ENCODE peak calls at places on chromosomes 16 and 17, in nine cellular contexts. H, U, E, S, P, A, O, Q and T are unnamed samples.

GRCh38 chr17:41629826-41630670 is 5.7 kb upstream of the KRT17 start:
- DNase-seq in H (no peak), A (no peak), E (no peak), U (no peak), O (no peak), Q (no peak), S (no peak), P (no peak), T (no peak)

GRCh38 chr16:49354101-49354500 is 19.5 kb upstream of the C16orf78 start:
- DNase-seq in A (no peak), H (no peak), Q (no peak), E (no peak), P (no peak), O (no peak), U (no peak), S (no peak), T (no peak)

GRCh38 chr16:65406933-65407332 is 285.1 kb upstream of the CDH11 start:
- DNase-seq in S (no peak), E (no peak), A (no peak), Q (no peak), U (no peak), H (no peak), O (no peak), P (no peak), T (no peak)

GRCh38 chr16:86791287-86792074 is 213.1 kb downstream of the FOXL1 start:
- DNase-seq in A (no peak), O (peak), H (no peak), S (no peak), E (no peak), Q (no peak), U (no peak), P (no peak), T (no peak)

GRCh38 chr17:39979021-39979660 is 1.5 kb upstream of the PSMD3 start:
- DNase-seq in S (no peak), A (no peak), Q (no peak), H (peak), O (peak), U (no peak), P (peak), E (no peak), T (no peak)

GRCh38 chr16:4082474-4083044 is 33.7 kb downstream of the ADCY9 start:
- DNase-seq in Q (no peak), O (no peak), H (no peak), P (no peak), U (no peak), S (no peak), A (no peak), E (no peak), T (no peak)

GRCh38 chr17:42197564-42198156 is 3.4 kb upstream of the GHDC start:
- DNase-seq in A (no peak), P (no peak), E (no peak), O (no peak), S (no peak), H (no peak), U (no peak), Q (no peak), T (no peak)

GRCh38 chr17:18987230-18987610 is 17.3 kb downstream of the FAM83G start:
- DNase-seq in O (no peak), Q (no peak), U (no peak), P (no peak), E (no peak), S (no peak), A (no peak), H (no peak), T (peak)

GRCh38 chr16:69031877-69032301 is 73.6 kb upstream of the HAS3 start:
- DNase-seq in Q (no peak), P (no peak), U (no peak), E (no peak), O (peak), H (no peak), A (no peak), S (no peak), T (peak)

GRCh38 chr16:67174706-67175231 is 4.4 kb downstream of the NOL3 start:
- DNase-seq in U (no peak), S (no peak), H (no peak), A (no peak), E (no peak), P (no peak), O (no peak), Q (no peak), T (peak)

GRCh38 chr17:17168401-17168800 is 37.7 kb downstream of the PLD6 start:
- DNase-seq in E (no peak), O (no peak), A (no peak), H (no peak), Q (no peak), U (no peak), P (no peak), S (no peak), T (no peak)

GRCh38 chr17:4658478-4659305 is 17.2 kb upstream of the ALOX15 start:
- DNase-seq in P (peak), A (no peak), E (peak), H (no peak), U (no peak), Q (no peak), O (peak), S (peak), T (no peak)

GRCh38 chr17:14268264-14268663 is 31.6 kb upstream of the CDRT15 start:
- DNase-seq in P (no peak), S (no peak), H (no peak), O (no peak), A (no peak), U (peak), E (no peak), Q (no peak), T (no peak)

GRCh38 chr17:60089097-60089844 is 10.6 kb upstream of the HEATR6 start:
- DNase-seq in U (peak), Q (no peak), E (no peak), H (no peak), A (no peak), O (no peak), S (no peak), P (no peak), T (peak)

GRCh38 chr17:17445925-17446665 is 30.7 kb upstream of the MED9 start:
- DNase-seq in S (no peak), E (no peak), O (peak), P (peak), H (peak), U (peak), Q (no peak), A (no peak), T (peak)

GRCh38 chr16:56611281-56611833 is 3.0 kb downstream of the MT2A start:
- DNase-seq in H (no peak), S (peak), Q (no peak), A (no peak), U (peak), E (no peak), P (peak), O (peak), T (no peak)

GRCh38 chr17:43671755-43672502 is 10.2 kb upstream of the MEOX1 start:
- DNase-seq in U (no peak), Q (no peak), A (no peak), S (no peak), P (no peak), H (no peak), E (no peak), O (no peak), T (no peak)

GRCh38 chr17:58189436-58190146 is 2.9 kb upstream of the EPX start:
- DNase-seq in Q (no peak), P (peak), S (no peak), O (peak), U (no peak), H (peak), A (no peak), E (no peak), T (no peak)

GRCh38 chr17:27475981-27476895 is 20.0 kb downstream of the KSR1 start:
- DNase-seq in Q (no peak), H (no peak), U (no peak), S (no peak), E (no peak), P (no peak), O (no peak), A (no peak), T (no peak)

GRCh38 chr16:19923396-19923795 is 38.7 kb upstream of the GPRC5B start:
- DNase-seq in Q (no peak), U (no peak), E (no peak), O (no peak), A (no peak), H (no peak), S (no peak), P (no peak), T (peak)

GRCh38 chr17:49512296-49513043 is 17.4 kb downstream of the NGFR start:
- DNase-seq in S (no peak), P (no peak), O (no peak), E (no peak), A (no peak), U (peak), Q (no peak), H (no peak), T (no peak)